ENCODE peak calls at places on chromosomes 16 and 17, in ten cellular contexts. One of them, this sample, is unnamed.
A peak's percentile ranks its signal among the peaks of the same experiment; 100 is the strongest.

GRCh38 chr17:73269329-73269615 is 7.6 kb upstream of the CPSF4L start:
- DNase-seq in tibial nerve: no peak
- DNase-seq in heart left ventricle: no peak
- DNase-seq in ovary: no peak
- DNase-seq in testis: no peak
- DNase-seq in IMR-90: no peak
- DNase-seq in right lobe of liver: no peak
- DNase-seq in body of pancreas: no peak
- DNase-seq in esophagus squamous epithelium: no peak
- DNase-seq in adrenal gland: no peak
- DNase-seq in this sample: no peak

GRCh38 chr17:56009795-56010715 is 143.2 kb upstream of the ANKFN1 start:
- DNase-seq in body of pancreas: no peak
- DNase-seq in adrenal gland: no peak
- DNase-seq in IMR-90: peak; percentile 9
- DNase-seq in tibial nerve: no peak
- DNase-seq in esophagus squamous epithelium: no peak
- DNase-seq in right lobe of liver: no peak
- DNase-seq in testis: no peak
- DNase-seq in heart left ventricle: no peak
- DNase-seq in ovary: no peak
- DNase-seq in this sample: no peak

GRCh38 chr17:37608369-37609169 is 649 bp downstream of the SYNRG start:
- DNase-seq in ovary: no peak
- DNase-seq in testis: peak; percentile 36
- DNase-seq in esophagus squamous epithelium: no peak
- DNase-seq in heart left ventricle: no peak
- DNase-seq in right lobe of liver: no peak
- DNase-seq in tibial nerve: no peak
- DNase-seq in IMR-90: peak; percentile 48
- DNase-seq in body of pancreas: no peak
- DNase-seq in adrenal gland: no peak
- DNase-seq in this sample: no peak

GRCh38 chr16:67412294-67412693 is 4.0 kb downstream of the ZDHHC1 start:
- DNase-seq in ovary: no peak
- DNase-seq in body of pancreas: no peak
- DNase-seq in testis: no peak
- DNase-seq in heart left ventricle: no peak
- DNase-seq in IMR-90: no peak
- DNase-seq in tibial nerve: no peak
- DNase-seq in adrenal gland: no peak
- DNase-seq in esophagus squamous epithelium: no peak
- DNase-seq in right lobe of liver: no peak
- DNase-seq in this sample: no peak

GRCh38 chr17:74351552-74352210 is 10.0 kb downstream of the BTBD17 start:
- DNase-seq in IMR-90: no peak
- DNase-seq in testis: peak; percentile 20
- DNase-seq in right lobe of liver: no peak
- DNase-seq in heart left ventricle: no peak
- DNase-seq in ovary: no peak
- DNase-seq in body of pancreas: no peak
- DNase-seq in esophagus squamous epithelium: no peak
- DNase-seq in tibial nerve: no peak
- DNase-seq in adrenal gland: no peak
- DNase-seq in this sample: no peak

GRCh38 chr16:73190688-73191087 is 142.8 kb upstream of the ZFHX3 start:
- DNase-seq in body of pancreas: no peak
- DNase-seq in esophagus squamous epithelium: no peak
- DNase-seq in heart left ventricle: no peak
- DNase-seq in adrenal gland: no peak
- DNase-seq in right lobe of liver: no peak
- DNase-seq in ovary: no peak
- DNase-seq in testis: no peak
- DNase-seq in tibial nerve: no peak
- DNase-seq in IMR-90: no peak
- DNase-seq in this sample: no peak

GRCh38 chr16:89721644-89722391 is 481 bp downstream of the ZNF276 start:
- DNase-seq in testis: peak; percentile 50
- DNase-seq in tibial nerve: no peak
- DNase-seq in ovary: peak; percentile 61
- DNase-seq in esophagus squamous epithelium: no peak
- DNase-seq in adrenal gland: peak; percentile 62
- DNase-seq in heart left ventricle: peak; percentile 66
- DNase-seq in body of pancreas: no peak
- DNase-seq in IMR-90: peak; percentile 34
- DNase-seq in right lobe of liver: peak; percentile 84
- DNase-seq in this sample: peak; percentile 31

GRCh38 chr16:28974007-28974436 is 556 bp upstream of the SPNS1 start:
- DNase-seq in right lobe of liver: no peak
- DNase-seq in esophagus squamous epithelium: no peak
- DNase-seq in body of pancreas: peak; percentile 45
- DNase-seq in adrenal gland: peak; percentile 43
- DNase-seq in heart left ventricle: peak; percentile 41
- DNase-seq in IMR-90: peak; percentile 65
- DNase-seq in testis: peak; percentile 77
- DNase-seq in ovary: peak; percentile 79
- DNase-seq in tibial nerve: no peak
- DNase-seq in this sample: no peak

GRCh38 chr17:71302721-71303549 is 817.9 kb upstream of the SOX9 start:
- DNase-seq in tibial nerve: no peak
- DNase-seq in right lobe of liver: no peak
- DNase-seq in testis: no peak
- DNase-seq in ovary: no peak
- DNase-seq in esophagus squamous epithelium: no peak
- DNase-seq in adrenal gland: no peak
- DNase-seq in IMR-90: no peak
- DNase-seq in heart left ventricle: no peak
- DNase-seq in body of pancreas: no peak
- DNase-seq in this sample: no peak

GRCh38 chr17:28227278-28228108 is 91.5 kb upstream of the TMEM97 start:
- DNase-seq in testis: peak; percentile 95
- DNase-seq in adrenal gland: peak; percentile 90
- DNase-seq in esophagus squamous epithelium: no peak
- DNase-seq in body of pancreas: peak; percentile 93
- DNase-seq in ovary: peak; percentile 79
- DNase-seq in heart left ventricle: no peak
- DNase-seq in tibial nerve: no peak
- DNase-seq in right lobe of liver: peak; percentile 75
- DNase-seq in IMR-90: no peak
- DNase-seq in this sample: no peak

GRCh38 chr17:82863941-82864720 is 24.3 kb upstream of the ZNF750 start:
- DNase-seq in right lobe of liver: no peak
- DNase-seq in adrenal gland: no peak
- DNase-seq in IMR-90: peak; percentile 91
- DNase-seq in ovary: no peak
- DNase-seq in testis: no peak
- DNase-seq in tibial nerve: no peak
- DNase-seq in heart left ventricle: no peak
- DNase-seq in body of pancreas: no peak
- DNase-seq in esophagus squamous epithelium: no peak
- DNase-seq in this sample: peak; percentile 61

GRCh38 chr16:19744670-19745069 is 26.6 kb downstream of the IQCK start:
- DNase-seq in body of pancreas: no peak
- DNase-seq in testis: no peak
- DNase-seq in ovary: no peak
- DNase-seq in IMR-90: no peak
- DNase-seq in heart left ventricle: no peak
- DNase-seq in esophagus squamous epithelium: no peak
- DNase-seq in tibial nerve: no peak
- DNase-seq in adrenal gland: no peak
- DNase-seq in right lobe of liver: no peak
- DNase-seq in this sample: no peak

GRCh38 chr17:58414596-58414997 is 2.7 kb downstream of the RNF43 start:
- DNase-seq in testis: peak; percentile 32
- DNase-seq in right lobe of liver: no peak
- DNase-seq in body of pancreas: peak; percentile 18
- DNase-seq in IMR-90: no peak
- DNase-seq in heart left ventricle: no peak
- DNase-seq in adrenal gland: no peak
- DNase-seq in tibial nerve: no peak
- DNase-seq in ovary: no peak
- DNase-seq in esophagus squamous epithelium: no peak
- DNase-seq in this sample: no peak

GRCh38 chr17:77696151-77696719 is 262.3 kb upstream of the TNRC6C start:
- DNase-seq in esophagus squamous epithelium: no peak
- DNase-seq in body of pancreas: no peak
- DNase-seq in adrenal gland: no peak
- DNase-seq in heart left ventricle: no peak
- DNase-seq in tibial nerve: no peak
- DNase-seq in ovary: no peak
- DNase-seq in IMR-90: no peak
- DNase-seq in right lobe of liver: peak; percentile 24
- DNase-seq in testis: no peak
- DNase-seq in this sample: no peak
- H3K4me1 ChIP-seq in esophagus squamous epithelium: peaks cover 16% of the 10 kb centered on the region
- H3K4me1 ChIP-seq in body of pancreas: no peaks in the 10 kb centered on the region
- H3K4me1 ChIP-seq in adrenal gland: no peaks in the 10 kb centered on the region
- H3K4me1 ChIP-seq in heart left ventricle: peaks cover 4% of the 10 kb centered on the region
- H3K4me1 ChIP-seq in tibial nerve: no peaks in the 10 kb centered on the region
- H3K4me1 ChIP-seq in ovary: no peaks in the 10 kb centered on the region
- H3K4me1 ChIP-seq in IMR-90: no peaks in the 10 kb centered on the region
- H3K4me1 ChIP-seq in right lobe of liver: no peaks in the 10 kb centered on the region
- H3K4me1 ChIP-seq in testis: peaks cover 4% of the 10 kb centered on the region
- H3K4me1 ChIP-seq in this sample: no peaks in the 10 kb centered on the region

GRCh38 chr16:66381585-66382170 is 15.2 kb downstream of the CDH5 start:
- DNase-seq in ovary: no peak
- DNase-seq in esophagus squamous epithelium: no peak
- DNase-seq in tibial nerve: no peak
- DNase-seq in testis: no peak
- DNase-seq in IMR-90: no peak
- DNase-seq in right lobe of liver: no peak
- DNase-seq in body of pancreas: no peak
- DNase-seq in adrenal gland: no peak
- DNase-seq in heart left ventricle: no peak
- DNase-seq in this sample: no peak

GRCh38 chr16:66383551-66383950 is 17.1 kb downstream of the CDH5 start:
- DNase-seq in tibial nerve: no peak
- DNase-seq in ovary: no peak
- DNase-seq in testis: no peak
- DNase-seq in heart left ventricle: no peak
- DNase-seq in IMR-90: no peak
- DNase-seq in adrenal gland: no peak
- DNase-seq in right lobe of liver: no peak
- DNase-seq in esophagus squamous epithelium: no peak
- DNase-seq in body of pancreas: no peak
- DNase-seq in this sample: no peak

GRCh38 chr16:66380421-66380820 is 13.9 kb downstream of the CDH5 start:
- DNase-seq in esophagus squamous epithelium: no peak
- DNase-seq in body of pancreas: no peak
- DNase-seq in right lobe of liver: no peak
- DNase-seq in testis: no peak
- DNase-seq in heart left ventricle: no peak
- DNase-seq in adrenal gland: no peak
- DNase-seq in ovary: no peak
- DNase-seq in IMR-90: no peak
- DNase-seq in tibial nerve: no peak
- DNase-seq in this sample: no peak

GRCh38 chr16:66382966-66383299 is 16.4 kb downstream of the CDH5 start:
- DNase-seq in IMR-90: peak; percentile 93
- DNase-seq in adrenal gland: no peak
- DNase-seq in heart left ventricle: no peak
- DNase-seq in tibial nerve: no peak
- DNase-seq in esophagus squamous epithelium: no peak
- DNase-seq in ovary: no peak
- DNase-seq in testis: no peak
- DNase-seq in right lobe of liver: no peak
- DNase-seq in body of pancreas: no peak
- DNase-seq in this sample: no peak

GRCh38 chr16:66382171-66382965 is 15.9 kb downstream of the CDH5 start:
- DNase-seq in adrenal gland: no peak
- DNase-seq in testis: no peak
- DNase-seq in heart left ventricle: peak; percentile 60
- DNase-seq in esophagus squamous epithelium: no peak
- DNase-seq in ovary: no peak
- DNase-seq in body of pancreas: no peak
- DNase-seq in IMR-90: peak; percentile 92
- DNase-seq in right lobe of liver: no peak
- DNase-seq in tibial nerve: no peak
- DNase-seq in this sample: no peak
- TF ChIP-seq POLR2A in adrenal gland: no peak
- TF ChIP-seq POLR2A in testis: no peak
- TF ChIP-seq POLR2A in heart left ventricle: no peak
- TF ChIP-seq POLR2A in esophagus squamous epithelium: no peak
- TF ChIP-seq POLR2A in ovary: no peak
- TF ChIP-seq POLR2A in body of pancreas: no peak
- TF ChIP-seq POLR2A in IMR-90: peak; percentile 16
- TF ChIP-seq POLR2A in right lobe of liver: no peak
- TF ChIP-seq POLR2A in tibial nerve: no peak
- TF ChIP-seq POLR2A in this sample: no peak

DNA sequence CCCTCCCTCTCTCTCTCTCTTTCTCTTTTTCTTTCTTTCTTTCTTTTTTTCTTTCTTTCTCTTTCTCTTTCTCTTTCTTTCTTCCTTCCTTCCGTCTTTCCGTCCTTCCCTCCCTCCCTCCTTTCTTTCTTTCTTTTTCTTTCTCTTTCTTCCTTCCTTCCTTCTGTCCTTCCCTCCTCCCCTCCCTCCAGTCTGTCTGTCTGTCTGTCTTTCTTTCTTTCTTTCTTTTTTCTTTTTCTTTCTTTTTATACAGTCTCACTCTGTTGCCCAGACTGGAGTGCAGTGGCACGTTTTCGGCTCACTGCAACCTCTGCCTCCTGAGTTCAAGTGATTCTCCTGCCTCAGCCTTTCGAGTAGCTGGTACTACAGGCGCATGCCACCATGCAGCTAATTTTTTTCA is 14.4 kb downstream of the CA4 start:
- DNase-seq in ovary: no peak
- DNase-seq in body of pancreas: no peak
- DNase-seq in IMR-90: no peak
- DNase-seq in tibial nerve: no peak
- DNase-seq in right lobe of liver: no peak
- DNase-seq in heart left ventricle: no peak
- DNase-seq in adrenal gland: no peak
- DNase-seq in testis: no peak
- DNase-seq in esophagus squamous epithelium: no peak
- DNase-seq in this sample: no peak
- H3K4me1 ChIP-seq in ovary: no peaks in the 10 kb centered on the region
- H3K4me1 ChIP-seq in body of pancreas: peaks cover 46% of the 10 kb centered on the region
- H3K4me1 ChIP-seq in IMR-90: peaks cover under 1% of the 10 kb centered on the region
- H3K4me1 ChIP-seq in tibial nerve: no peaks in the 10 kb centered on the region
- H3K4me1 ChIP-seq in right lobe of liver: no peaks in the 10 kb centered on the region
- H3K4me1 ChIP-seq in heart left ventricle: peaks cover 17% of the 10 kb centered on the region
- H3K4me1 ChIP-seq in adrenal gland: no peaks in the 10 kb centered on the region
- H3K4me1 ChIP-seq in testis: no peaks in the 10 kb centered on the region
- H3K4me1 ChIP-seq in esophagus squamous epithelium: peaks cover 14% of the 10 kb centered on the region
- H3K4me1 ChIP-seq in this sample: peaks cover 16% of the 10 kb centered on the region

DNA sequence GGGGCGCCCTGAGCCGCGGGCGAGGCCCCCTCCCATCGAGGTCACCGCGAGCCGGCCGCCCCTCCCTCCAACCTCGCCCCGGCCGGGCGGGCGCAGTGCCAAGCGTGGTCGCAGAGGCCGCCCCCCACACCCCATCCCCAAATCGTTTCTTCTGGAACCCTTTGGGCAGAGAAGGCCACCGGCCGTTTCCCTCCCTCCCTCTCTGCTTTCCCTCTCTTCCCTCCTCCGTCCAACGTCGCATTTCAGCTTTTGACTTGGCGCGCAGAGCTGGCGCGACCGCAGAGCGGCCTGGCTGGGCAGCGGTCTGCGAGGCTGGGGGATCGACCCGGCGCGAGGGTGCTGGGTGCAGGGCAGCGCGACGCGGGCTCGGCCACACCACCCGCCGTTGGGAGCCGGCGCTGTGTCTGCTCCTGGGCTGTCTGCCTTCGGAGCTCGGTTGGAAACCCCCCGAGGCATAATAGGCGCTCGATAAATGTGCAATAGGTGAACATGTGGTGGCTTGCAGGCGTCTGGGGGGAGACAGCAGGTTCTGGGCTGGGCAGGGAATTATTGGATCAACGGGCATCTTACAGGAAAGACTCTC is 2.9 kb upstream of the NTN3 start:
- DNase-seq in IMR-90: peak; percentile 11
- DNase-seq in testis: no peak
- DNase-seq in esophagus squamous epithelium: no peak
- DNase-seq in adrenal gland: no peak
- DNase-seq in body of pancreas: no peak
- DNase-seq in tibial nerve: no peak
- DNase-seq in heart left ventricle: no peak
- DNase-seq in ovary: no peak
- DNase-seq in right lobe of liver: no peak
- DNase-seq in this sample: no peak
- TF ChIP-seq POLR2A in IMR-90: no peak
- TF ChIP-seq POLR2A in testis: no peak
- TF ChIP-seq POLR2A in esophagus squamous epithelium: peak; percentile 18
- TF ChIP-seq POLR2A in adrenal gland: no peak
- TF ChIP-seq POLR2A in body of pancreas: no peak
- TF ChIP-seq POLR2A in tibial nerve: no peak
- TF ChIP-seq POLR2A in heart left ventricle: no peak
- TF ChIP-seq POLR2A in ovary: no peak
- TF ChIP-seq POLR2A in right lobe of liver: no peak
- TF ChIP-seq POLR2A in this sample: no peak